ENCODE peak calls at places on chromosomes 13 and 19, in seven cellular contexts. G is psoas muscle, R is aorta, A is H9, W is upper lobe of right lung, K is cardiac muscle cell, E is foreskin keratinocyte. D is an unnamed sample. For H3K4me1, the result is how much of the 10 kb centered on the place peaks cover.

GRCh38 chr19:46759817-46760333 is 13.6 kb upstream of the STRN4 start:
- DNase-seq in G (peak), R (no peak), A (no peak), W (no peak), K (no peak), E (peak), D (no peak)

GRCh38 chr19:41577833-41578232 is 1.9 kb downstream of the CEACAM21 start:
- DNase-seq in G (no peak), R (no peak), A (no peak), W (no peak), K (no peak), E (no peak), D (peak)

GRCh38 chr13:47794963-47795362 is 206.1 kb downstream of the SUCLA2 start:
- DNase-seq in G (no peak), R (no peak), A (no peak), W (no peak), K (no peak), E (no peak), D (no peak)

GRCh38 chr13:75161804-75162203 is 320.2 kb downstream of the TBC1D4 start:
- DNase-seq in G (no peak), R (no peak), A (peak), W (no peak), K (no peak), E (no peak), D (no peak)

GRCh38 chr19:4816388-4817165 is 14.9 kb downstream of the TICAM1 start:
- DNase-seq in G (peak), R (no peak), A (no peak), W (no peak), K (no peak), E (no peak), D (no peak)

GRCh38 chr13:49838989-49839388 is 46.5 kb upstream of the KPNA3 start:
- DNase-seq in G (no peak), R (no peak), A (no peak), W (no peak), K (no peak), E (peak), D (no peak)

GRCh38 chr19:47446534-47447469 is 24.9 kb downstream of the SLC8A2 start:
- DNase-seq in G (no peak), R (no peak), A (peak), W (peak), K (peak), E (peak), D (no peak)

GRCh38 chr19:48249502-48250014 is 6.2 kb downstream of the CARD8 start:
- DNase-seq in G (peak), R (peak), A (no peak), W (peak), K (no peak), E (no peak), D (peak)

GRCh38 chr19:51469162-51469561 is 9.2 kb upstream of the CEACAM18 start:
- DNase-seq in G (no peak), R (no peak), A (no peak), W (no peak), K (no peak), E (no peak), D (peak)

GRCh38 chr19:44113784-44114390 is 688 bp downstream of the ZNF225 start:
- DNase-seq in G (no peak), R (peak), A (peak), W (no peak), K (no peak), E (no peak), D (peak)

GRCh38 chr13:43284162-43284561 is 260.8 kb downstream of the DNAJC15 start:
- DNase-seq in G (no peak), R (no peak), A (no peak), W (no peak), K (no peak), E (peak), D (no peak)

GRCh38 chr19:58439576-58440554 is at the start of gene ZNF132:
- DNase-seq in G (peak), R (peak), A (peak), W (peak), K (no peak), E (peak), D (peak)

GRCh38 chr13:54879036-54879435 is 1850.4 kb downstream of the OLFM4 start:
- DNase-seq in G (no peak), R (no peak), A (no peak), W (no peak), K (no peak), E (no peak), D (no peak)

GRCh38 chr19:2811221-2811722 is 8.4 kb upstream of the ZNF554 start:
- DNase-seq in G (no peak), R (no peak), A (no peak), W (peak), K (no peak), E (no peak), D (no peak)

GRCh38 chr13:40492511-40492910 is 173.9 kb downstream of the FOXO1 start:
- DNase-seq in G (no peak), R (no peak), A (no peak), W (no peak), K (no peak), E (no peak), D (no peak)

GRCh38 chr13:40494932-40495619 is 171.4 kb downstream of the FOXO1 start:
- DNase-seq in G (no peak), R (no peak), A (no peak), W (no peak), K (no peak), E (no peak), D (no peak)

GRCh38 chr13:40496035-40496810 is 170.2 kb downstream of the FOXO1 start:
- DNase-seq in G (no peak), R (no peak), A (no peak), W (no peak), K (no peak), E (no peak), D (no peak)

GRCh38 chr13:40495620-40496001 is 170.8 kb downstream of the FOXO1 start:
- DNase-seq in G (no peak), R (no peak), A (no peak), W (no peak), K (no peak), E (no peak), D (no peak)

GRCh38 chr13:40494513-40494912 is 171.9 kb downstream of the FOXO1 start:
- DNase-seq in G (no peak), R (no peak), A (no peak), W (no peak), K (peak), E (no peak), D (no peak)
- H3K4me1 ChIP-seq in G (under half), R (under half), A (under half), W (under half), K (under half), E (under half), D (half or more)

GRCh38 chr13:99085139-99085845 is 107.4 kb upstream of the DOCK9 start:
- DNase-seq in G (no peak), R (no peak), A (peak), W (no peak), K (peak), E (no peak), D (peak)
- H3K4me1 ChIP-seq in G (under half), R (under half), A (under half), W (under half), K (under half), E (under half), D (under half)

GRCh38 chr13:114334305-114335053 is 20.2 kb downstream of the CHAMP1 start:
- DNase-seq in G (no peak), R (no peak), A (no peak), W (no peak), K (no peak), E (no peak), D (no peak)
- H3K4me1 ChIP-seq in G (under half), R (under half), A (under half), W (under half), K (under half), E (under half), D (under half)

DNA sequence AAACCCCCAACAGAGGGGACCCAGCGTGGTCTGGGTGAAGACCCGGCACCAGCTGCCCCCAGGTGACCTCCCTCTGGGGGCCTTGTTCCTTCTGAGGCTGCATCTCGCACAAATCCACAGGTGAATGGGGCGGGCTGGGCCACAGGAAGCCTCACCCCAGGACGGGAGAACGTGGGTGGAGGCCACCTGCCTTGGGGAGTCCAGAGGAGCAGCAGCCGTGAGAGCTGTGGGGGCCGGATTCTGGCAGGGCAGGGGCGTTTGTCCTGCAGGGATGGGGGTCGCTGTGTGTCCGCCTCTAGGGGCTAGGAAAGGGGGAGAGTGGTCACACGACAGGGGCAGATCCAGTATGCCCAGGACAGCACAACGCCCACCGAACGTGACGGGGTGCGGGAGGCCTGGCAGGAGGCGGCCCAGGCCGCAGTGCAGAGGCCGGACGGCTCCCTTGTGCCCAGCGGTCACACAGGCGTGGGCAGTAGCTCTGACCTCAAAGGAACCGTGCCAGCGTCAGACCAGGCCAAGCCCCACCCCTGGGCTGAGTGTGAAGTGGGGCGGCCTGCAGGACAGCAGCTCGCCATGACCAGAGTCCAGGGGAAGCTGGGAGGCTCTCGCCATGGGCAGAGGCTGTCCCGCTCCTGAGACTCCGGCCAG is 6.6 kb downstream of the POLR2E start:
- DNase-seq in G (no peak), R (peak), A (no peak), W (no peak), K (no peak), E (no peak), D (peak)
- H3K4me1 ChIP-seq in G (under half), R (under half), A (under half), W (under half), K (under half), E (under half), D (half or more)

DNA sequence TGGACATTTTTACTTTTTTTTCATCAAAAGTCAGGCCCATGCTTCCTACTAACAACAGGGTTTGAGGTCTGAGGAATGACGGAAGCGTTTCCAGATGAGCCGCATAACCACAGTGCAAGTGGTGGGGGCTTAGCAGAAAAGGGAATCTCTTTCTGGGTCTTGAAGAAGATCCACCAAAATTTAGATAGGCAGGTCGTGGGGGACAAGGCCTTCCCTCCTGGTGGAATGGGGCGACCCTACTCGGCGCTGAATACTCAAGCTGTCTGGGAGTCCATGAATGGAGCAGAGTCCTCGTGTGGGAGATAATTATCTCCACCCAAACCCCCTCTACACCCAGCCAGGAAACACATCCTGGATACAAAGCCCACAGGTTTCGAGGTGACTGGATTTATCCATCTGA is 36.9 kb downstream of the CARS2 start:
- DNase-seq in G (no peak), R (no peak), A (no peak), W (no peak), K (no peak), E (no peak), D (no peak)
- H3K4me1 ChIP-seq in G (under half), R (under half), A (under half), W (under half), K (under half), E (under half), D (under half)

DNA sequence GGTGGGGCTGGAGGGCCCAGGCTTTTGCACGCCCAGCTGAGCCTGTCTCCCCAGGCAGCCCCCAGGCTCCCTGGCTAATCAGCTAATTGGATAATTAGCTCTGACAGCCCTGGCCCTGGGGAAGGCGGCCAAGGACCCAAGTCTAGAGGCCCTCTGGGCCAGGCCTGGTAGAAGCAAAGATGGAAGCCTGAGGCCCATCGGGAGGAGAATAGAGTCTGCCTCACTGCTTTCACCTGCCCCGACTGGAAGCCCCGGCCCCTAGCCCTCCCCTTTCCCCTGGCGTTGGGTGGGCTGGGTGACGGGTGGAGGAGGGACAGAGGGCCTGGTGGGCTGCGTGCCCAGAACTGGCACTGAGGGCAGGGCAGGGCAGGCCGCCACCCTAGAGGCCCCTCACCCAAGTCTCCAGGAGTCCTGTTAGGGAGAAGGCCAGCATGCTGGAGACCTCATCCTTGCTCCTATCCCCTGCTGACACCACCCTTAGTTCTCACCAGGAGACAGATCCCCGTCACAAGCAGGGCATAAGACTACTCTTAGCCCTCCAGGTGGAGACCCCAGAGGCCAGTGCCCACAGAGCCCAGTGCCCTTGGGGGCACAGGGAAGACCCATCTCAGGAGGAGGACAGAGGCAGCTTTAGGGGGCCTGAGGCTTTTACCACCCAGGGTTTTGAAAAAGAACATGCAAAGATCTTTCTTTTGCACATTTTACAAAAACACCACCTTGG is 12.0 kb downstream of the LYL1 start:
- DNase-seq in G (no peak), R (no peak), A (no peak), W (no peak), K (no peak), E (no peak), D (no peak)
- H3K4me1 ChIP-seq in G (under half), R (under half), A (under half), W (under half), K (under half), E (under half), D (under half)

GRCh38 chr13:46178143-46178542 is 3.8 kb downstream of the LCP1 start:
- DNase-seq in G (no peak), R (no peak), A (no peak), W (no peak), K (no peak), E (no peak), D (no peak)
- H3K4me1 ChIP-seq in G (under half), R (under half), A (under half), W (under half), K (under half), E (under half), D (under half)

DNA sequence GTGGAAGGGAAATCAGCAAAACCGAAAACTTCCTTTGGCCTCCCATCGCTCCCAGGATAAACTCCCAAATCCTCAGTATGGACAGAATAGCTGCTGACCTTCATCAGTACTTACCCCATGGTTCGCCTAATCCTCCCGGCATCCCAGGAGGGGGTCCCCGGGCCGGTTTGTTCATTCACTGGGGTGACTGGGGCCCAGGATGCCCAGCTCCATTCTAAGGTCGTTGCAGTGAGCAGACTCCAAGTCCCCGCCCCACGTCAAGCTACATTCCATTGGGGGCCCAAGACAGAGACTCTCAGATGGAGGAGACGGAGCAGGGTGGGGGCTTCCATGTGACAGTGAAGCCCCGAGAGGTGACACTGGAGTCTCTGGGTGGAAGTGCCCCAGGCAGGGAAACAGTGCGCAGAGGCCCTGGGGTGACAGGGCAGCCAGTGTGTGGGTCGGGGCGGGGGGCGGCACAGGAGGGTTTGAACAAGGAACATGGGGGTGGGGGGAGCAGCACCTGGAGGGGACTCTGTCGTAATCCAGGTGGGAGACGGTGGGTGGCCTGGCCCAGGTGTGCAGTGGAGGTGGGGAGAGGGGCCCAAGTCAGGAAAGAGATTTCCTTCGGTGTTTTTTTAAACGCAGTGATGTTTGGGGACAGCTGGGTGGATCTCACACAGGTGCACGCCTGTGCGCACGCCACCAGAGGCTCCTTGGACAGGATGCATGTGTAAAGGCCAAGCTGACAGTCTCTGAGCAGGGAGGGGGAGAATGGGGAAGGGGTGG is 5.1 kb downstream of the SSBP4 start:
- DNase-seq in G (no peak), R (no peak), A (no peak), W (no peak), K (no peak), E (no peak), D (no peak)
- H3K4me1 ChIP-seq in G (half or more), R (under half), A (under half), W (under half), K (under half), E (under half), D (half or more)

DNA sequence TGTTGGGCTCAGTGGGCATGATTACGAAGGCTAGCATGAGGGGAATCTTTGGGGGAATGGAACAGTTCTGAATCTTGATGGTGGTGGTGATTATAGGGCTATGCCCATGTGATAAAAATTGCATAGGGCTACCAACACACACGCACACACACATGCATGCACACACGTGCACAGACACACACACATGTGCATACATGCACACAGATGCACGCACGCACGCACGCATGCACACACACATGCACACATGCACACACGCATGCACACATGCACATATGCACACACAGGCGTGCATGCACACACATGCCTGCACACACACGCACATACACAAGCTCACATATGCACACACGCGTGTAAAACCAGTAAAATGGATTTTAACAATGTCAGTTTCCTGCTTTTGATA is 85.9 kb downstream of the MUC16 start:
- DNase-seq in G (no peak), R (no peak), A (no peak), W (no peak), K (no peak), E (no peak), D (no peak)
- H3K4me1 ChIP-seq in G (under half), R (under half), A (under half), W (under half), K (under half), E (under half), D (under half)

GRCh38 chr13:73681779-73682178 is 452.4 kb downstream of the KLF12 start:
- DNase-seq in G (no peak), R (no peak), A (no peak), W (no peak), K (no peak), E (no peak), D (no peak)

GRCh38 chr13:73684286-73684685 is 449.9 kb downstream of the KLF12 start:
- DNase-seq in G (no peak), R (no peak), A (no peak), W (no peak), K (no peak), E (no peak), D (no peak)

GRCh38 chr13:73683746-73684145 is 450.5 kb downstream of the KLF12 start:
- DNase-seq in G (no peak), R (no peak), A (no peak), W (no peak), K (no peak), E (no peak), D (no peak)

GRCh38 chr13:73687087-73687486 is 447.1 kb downstream of the KLF12 start:
- DNase-seq in G (no peak), R (no peak), A (no peak), W (no peak), K (no peak), E (no peak), D (no peak)

GRCh38 chr13:73684750-73685149 is 449.5 kb downstream of the KLF12 start:
- DNase-seq in G (no peak), R (no peak), A (no peak), W (no peak), K (no peak), E (no peak), D (no peak)
- H3K4me1 ChIP-seq in G (under half), R (under half), A (under half), W (under half), K (under half), E (under half), D (under half)

D was measured in spleen.